ENCODE peak calls at places on chromosomes 6 and 20, in eight cellular contexts. One of them, this sample, is unnamed.

GRCh38 chr6:71190809-71191208 is 97.8 kb upstream of the OGFRL1 start:
- DNase-seq in sigmoid colon: no peak
- DNase-seq in suprapubic skin: no peak
- DNase-seq in breast epithelium: no peak
- DNase-seq in GM23338: peak
- DNase-seq in transverse colon: no peak
- DNase-seq in GM12891: no peak
- DNase-seq in GM12878: no peak
- DNase-seq in this sample: no peak

GRCh38 chr6:42704251-42704936 is 18.0 kb downstream of the PRPH2 start:
- DNase-seq in sigmoid colon: peak
- DNase-seq in suprapubic skin: no peak
- DNase-seq in breast epithelium: no peak
- DNase-seq in GM23338: peak
- DNase-seq in transverse colon: peak
- DNase-seq in GM12891: no peak
- DNase-seq in GM12878: no peak
- DNase-seq in this sample: peak

GRCh38 chr20:62856931-62857619 is 4.5 kb downstream of the TCFL5 start:
- DNase-seq in sigmoid colon: peak
- DNase-seq in suprapubic skin: no peak
- DNase-seq in breast epithelium: no peak
- DNase-seq in GM23338: no peak
- DNase-seq in transverse colon: no peak
- DNase-seq in GM12891: no peak
- DNase-seq in GM12878: no peak
- DNase-seq in this sample: no peak

GRCh38 chr6:143498428-143498827 is 13.1 kb downstream of the FUCA2 start:
- DNase-seq in sigmoid colon: no peak
- DNase-seq in suprapubic skin: no peak
- DNase-seq in breast epithelium: no peak
- DNase-seq in GM23338: no peak
- DNase-seq in transverse colon: no peak
- DNase-seq in GM12891: no peak
- DNase-seq in GM12878: no peak
- DNase-seq in this sample: no peak

GRCh38 chr6:21033575-21034026 is 499.3 kb downstream of the CDKAL1 start:
- DNase-seq in sigmoid colon: peak
- DNase-seq in suprapubic skin: peak
- DNase-seq in breast epithelium: peak
- DNase-seq in GM23338: no peak
- DNase-seq in transverse colon: no peak
- DNase-seq in GM12891: no peak
- DNase-seq in GM12878: no peak
- DNase-seq in this sample: no peak

GRCh38 chr20:20201124-20201523 is 148.8 kb downstream of the CFAP61 start:
- DNase-seq in sigmoid colon: no peak
- DNase-seq in suprapubic skin: no peak
- DNase-seq in breast epithelium: no peak
- DNase-seq in GM23338: no peak
- DNase-seq in transverse colon: no peak
- DNase-seq in GM12891: no peak
- DNase-seq in GM12878: no peak
- DNase-seq in this sample: no peak

GRCh38 chr6:113763311-113763766 is 93.8 kb upstream of the MARCKS start:
- DNase-seq in sigmoid colon: no peak
- DNase-seq in suprapubic skin: no peak
- DNase-seq in breast epithelium: no peak
- DNase-seq in GM23338: no peak
- DNase-seq in transverse colon: no peak
- DNase-seq in GM12891: no peak
- DNase-seq in GM12878: no peak
- DNase-seq in this sample: no peak

GRCh38 chr20:44959082-44959895 is 908 bp downstream of the TOMM34 start:
- DNase-seq in sigmoid colon: no peak
- DNase-seq in suprapubic skin: no peak
- DNase-seq in breast epithelium: no peak
- DNase-seq in GM23338: peak
- DNase-seq in transverse colon: peak
- DNase-seq in GM12891: no peak
- DNase-seq in GM12878: no peak
- DNase-seq in this sample: no peak

GRCh38 chr6:117227245-117227962 is 38.0 kb upstream of the VGLL2 start:
- DNase-seq in sigmoid colon: no peak
- DNase-seq in suprapubic skin: no peak
- DNase-seq in breast epithelium: no peak
- DNase-seq in GM23338: no peak
- DNase-seq in transverse colon: no peak
- DNase-seq in GM12891: no peak
- DNase-seq in GM12878: no peak
- DNase-seq in this sample: no peak

GRCh38 chr6:21023210-21023609 is 489.0 kb downstream of the CDKAL1 start:
- DNase-seq in sigmoid colon: no peak
- DNase-seq in suprapubic skin: no peak
- DNase-seq in breast epithelium: no peak
- DNase-seq in GM23338: no peak
- DNase-seq in transverse colon: no peak
- DNase-seq in GM12891: no peak
- DNase-seq in GM12878: no peak
- DNase-seq in this sample: no peak

GRCh38 chr6:139534472-139535115 is 160.1 kb upstream of the CITED2 start:
- DNase-seq in sigmoid colon: no peak
- DNase-seq in suprapubic skin: no peak
- DNase-seq in breast epithelium: no peak
- DNase-seq in GM23338: no peak
- DNase-seq in transverse colon: no peak
- DNase-seq in GM12891: no peak
- DNase-seq in GM12878: no peak
- DNase-seq in this sample: no peak

DNA sequence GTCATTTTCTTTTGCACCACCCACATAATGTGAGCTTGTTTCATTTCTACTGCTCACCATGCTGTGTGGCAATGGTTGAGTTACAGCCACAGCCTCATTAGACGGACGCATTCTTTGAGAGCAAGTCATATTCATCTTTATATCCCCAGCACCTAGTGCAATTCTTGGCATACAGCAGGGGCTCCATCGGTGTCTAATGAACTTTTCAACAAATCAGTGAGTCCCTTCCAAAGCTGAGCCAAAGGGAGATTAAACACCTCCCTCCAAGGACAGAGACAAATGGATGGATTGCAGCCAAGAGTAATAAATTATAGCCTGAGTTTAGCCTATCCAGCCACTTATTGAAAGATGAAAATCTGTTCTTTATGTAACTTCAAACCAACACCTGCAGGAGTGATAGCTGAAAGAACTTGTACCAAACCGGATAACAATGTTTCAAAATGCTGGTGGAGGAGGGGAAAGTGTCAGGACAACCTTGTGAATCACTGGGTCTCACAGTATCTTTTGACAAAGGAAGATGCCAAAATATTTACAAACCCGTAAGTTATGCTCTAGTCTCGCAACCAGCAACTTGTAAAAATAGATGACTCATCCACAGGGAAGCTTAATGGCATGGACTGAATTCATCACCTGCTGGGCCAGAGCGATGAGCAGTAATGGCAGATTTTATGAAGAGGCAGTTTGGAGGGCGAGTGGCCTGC is 139.0 kb downstream of the PXDC1 start:
- DNase-seq in sigmoid colon: no peak
- DNase-seq in suprapubic skin: no peak
- DNase-seq in breast epithelium: peak
- DNase-seq in GM23338: no peak
- DNase-seq in transverse colon: no peak
- DNase-seq in GM12891: no peak
- DNase-seq in GM12878: no peak
- DNase-seq in this sample: no peak
- TF ChIP-seq POLR2AphosphoS5 in sigmoid colon: no peak
- TF ChIP-seq POLR2AphosphoS5 in suprapubic skin: no peak
- TF ChIP-seq POLR2AphosphoS5 in breast epithelium: no peak
- TF ChIP-seq POLR2AphosphoS5 in GM23338: no peak
- TF ChIP-seq POLR2AphosphoS5 in transverse colon: peak
- TF ChIP-seq POLR2AphosphoS5 in GM12891: no peak
- TF ChIP-seq POLR2AphosphoS5 in GM12878: no peak
- TF ChIP-seq POLR2AphosphoS5 in this sample: no peak

DNA sequence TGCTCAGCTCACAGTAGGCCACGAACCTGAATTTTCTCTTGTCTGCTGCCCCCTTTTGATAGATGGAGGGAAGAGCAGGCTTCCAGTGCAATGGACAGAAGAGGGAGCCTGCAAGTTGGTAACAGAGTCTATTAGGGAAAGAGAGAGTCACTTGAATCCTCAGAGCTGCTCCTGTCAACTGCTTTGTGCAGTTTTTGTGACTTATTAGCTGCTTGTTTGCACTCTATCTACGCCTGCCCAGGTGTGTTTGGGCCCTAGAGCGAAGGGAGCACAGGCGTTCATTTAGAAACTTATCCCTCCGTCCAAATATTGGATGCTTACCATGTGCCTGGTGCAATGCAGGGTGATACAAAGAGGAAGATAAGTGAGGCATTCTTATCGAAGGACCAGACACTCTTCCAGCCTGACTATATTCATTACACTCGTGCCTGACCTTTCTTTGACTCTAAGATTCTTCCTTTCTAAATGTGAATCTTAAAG is 11.6 kb upstream of the SLC2A12 start:
- DNase-seq in sigmoid colon: peak
- DNase-seq in suprapubic skin: no peak
- DNase-seq in breast epithelium: peak
- DNase-seq in GM23338: peak
- DNase-seq in transverse colon: peak
- DNase-seq in GM12891: peak
- DNase-seq in GM12878: no peak
- DNase-seq in this sample: peak
- TF ChIP-seq POLR2AphosphoS5 in sigmoid colon: no peak
- TF ChIP-seq POLR2AphosphoS5 in suprapubic skin: no peak
- TF ChIP-seq POLR2AphosphoS5 in breast epithelium: no peak
- TF ChIP-seq POLR2AphosphoS5 in GM23338: no peak
- TF ChIP-seq POLR2AphosphoS5 in transverse colon: no peak
- TF ChIP-seq POLR2AphosphoS5 in GM12891: no peak
- TF ChIP-seq POLR2AphosphoS5 in GM12878: no peak
- TF ChIP-seq POLR2AphosphoS5 in this sample: no peak

DNA sequence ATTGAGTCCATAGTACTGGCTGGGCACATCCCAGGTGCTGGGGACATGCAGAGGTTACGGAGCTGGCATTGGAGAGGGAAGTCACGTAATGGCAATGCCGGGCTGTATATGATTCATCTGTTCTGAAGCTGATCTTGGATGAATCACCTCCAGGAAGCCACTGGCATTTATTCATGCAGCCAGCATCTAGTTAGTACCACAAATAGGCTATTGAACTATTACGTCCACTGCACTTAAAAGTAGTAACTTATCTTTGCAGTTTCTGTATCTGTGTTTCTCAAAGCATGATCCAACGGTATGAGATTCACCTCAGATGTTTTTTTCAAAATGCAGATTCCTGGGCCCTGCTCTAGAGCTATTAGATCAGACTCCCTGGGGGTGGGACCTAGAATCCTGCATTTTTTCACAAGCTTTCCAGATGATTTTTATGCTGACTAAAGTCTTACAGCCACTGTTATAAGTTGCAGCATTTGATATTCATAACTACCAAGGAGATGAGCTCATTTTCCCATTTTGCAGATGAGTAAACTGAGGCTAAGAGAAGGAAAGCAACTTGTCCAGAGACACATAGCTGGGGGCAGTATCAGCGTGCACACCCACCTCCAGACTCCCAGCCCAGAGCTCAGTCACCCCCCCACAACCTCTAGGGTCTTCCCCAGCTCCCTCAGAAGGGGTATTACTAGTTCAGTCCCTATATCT is 44.0 kb upstream of the ID1 start:
- DNase-seq in sigmoid colon: no peak
- DNase-seq in suprapubic skin: no peak
- DNase-seq in breast epithelium: peak
- DNase-seq in GM23338: no peak
- DNase-seq in transverse colon: peak
- DNase-seq in GM12891: no peak
- DNase-seq in GM12878: no peak
- DNase-seq in this sample: peak
- TF ChIP-seq POLR2AphosphoS5 in sigmoid colon: no peak
- TF ChIP-seq POLR2AphosphoS5 in suprapubic skin: no peak
- TF ChIP-seq POLR2AphosphoS5 in breast epithelium: no peak
- TF ChIP-seq POLR2AphosphoS5 in GM23338: no peak
- TF ChIP-seq POLR2AphosphoS5 in transverse colon: no peak
- TF ChIP-seq POLR2AphosphoS5 in GM12891: no peak
- TF ChIP-seq POLR2AphosphoS5 in GM12878: no peak
- TF ChIP-seq POLR2AphosphoS5 in this sample: no peak

DNA sequence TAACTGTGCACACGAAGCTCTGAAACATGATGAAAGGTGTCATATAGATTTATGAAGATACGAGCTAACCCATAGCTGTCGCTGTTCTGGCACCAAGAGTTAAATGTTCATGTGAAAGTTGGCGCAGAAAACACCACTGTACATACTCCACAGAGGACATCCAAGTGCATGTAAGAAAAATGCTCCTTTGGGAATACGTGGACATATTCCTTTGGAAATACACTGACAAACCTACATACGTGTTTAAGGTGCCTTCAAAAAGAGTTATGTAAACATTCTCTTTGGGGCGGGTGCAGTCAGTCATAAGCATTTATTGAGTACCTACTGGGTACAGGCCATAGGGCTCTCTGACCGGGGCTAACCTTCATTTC is 723 bp upstream of the ARID1B start:
- DNase-seq in sigmoid colon: no peak
- DNase-seq in suprapubic skin: no peak
- DNase-seq in breast epithelium: no peak
- DNase-seq in GM23338: no peak
- DNase-seq in transverse colon: no peak
- DNase-seq in GM12891: no peak
- DNase-seq in GM12878: no peak
- DNase-seq in this sample: no peak
- TF ChIP-seq POLR2AphosphoS5 in sigmoid colon: no peak
- TF ChIP-seq POLR2AphosphoS5 in suprapubic skin: peak
- TF ChIP-seq POLR2AphosphoS5 in breast epithelium: no peak
- TF ChIP-seq POLR2AphosphoS5 in GM23338: peak
- TF ChIP-seq POLR2AphosphoS5 in transverse colon: no peak
- TF ChIP-seq POLR2AphosphoS5 in GM12891: no peak
- TF ChIP-seq POLR2AphosphoS5 in GM12878: no peak
- TF ChIP-seq POLR2AphosphoS5 in this sample: no peak